ENCODE peak calls at places on chromosome X, in six cellular contexts. M, T, J, D, Y and C are unnamed samples.

GRCh38 chrX:118807151-118808017 is 16.2 kb upstream of the ZCCHC12 start:
- DNase-seq in J (peak), Y (peak), T (no peak), M (peak), D (peak), C (peak)

GRCh38 chrX:73446831-73447230 is at the start of gene CDX4:
- DNase-seq in D (no peak), J (no peak), T (peak), Y (peak), M (no peak), C (peak)

GRCh38 chrX:74431807-74432206 is 10.5 kb downstream of the SLC16A2 start:
- DNase-seq in T (no peak), D (no peak), J (no peak), M (no peak), Y (no peak), C (peak)

GRCh38 chrX:16114640-16115039 is 8.7 kb upstream of the GRPR start:
- DNase-seq in T (no peak), J (no peak), M (no peak), D (no peak), Y (no peak), C (no peak)

GRCh38 chrX:1443496-1444075 is 9.1 kb downstream of the ASMTL start:
- DNase-seq in Y (no peak), M (no peak), T (no peak), D (no peak), J (no peak), C (peak)

GRCh38 chrX:155070038-155070437 is 898 bp downstream of the CMC4 start:
- DNase-seq in Y (no peak), T (no peak), D (no peak), J (peak), M (no peak), C (no peak)

GRCh38 chrX:103656623-103657022 is 27.8 kb downstream of the TCEAL1 start:
- DNase-seq in T (no peak), J (peak), D (no peak), Y (no peak), M (no peak), C (no peak)

GRCh38 chrX:109774706-109775105 is 41.6 kb upstream of the ACSL4 start:
- DNase-seq in Y (no peak), T (no peak), D (no peak), J (peak), M (peak), C (no peak)

GRCh38 chrX:38798956-38799355 is 2.3 kb upstream of the MID1IP1 start:
- DNase-seq in Y (no peak), T (no peak), J (peak), D (no peak), M (no peak), C (no peak)

GRCh38 chrX:69197690-69198089 is 32.4 kb upstream of the PJA1 start:
- DNase-seq in M (no peak), T (no peak), D (no peak), J (no peak), Y (no peak), C (no peak)

GRCh38 chrX:118978451-118978850 is 4.0 kb downstream of the LONRF3 start:
- DNase-seq in T (no peak), J (no peak), D (no peak), Y (no peak), M (no peak), C (no peak)

GRCh38 chrX:49111846-49112245 is 11.7 kb downstream of the GPKOW start:
- DNase-seq in M (no peak), T (no peak), J (no peak), D (no peak), Y (no peak), C (no peak)

GRCh38 chrX:118254611-118255010 is 91.3 kb upstream of the WDR44 start:
- DNase-seq in Y (peak), D (peak), J (peak), M (peak), T (peak), C (peak)

GRCh38 chrX:50691820-50692219 is 122.2 kb downstream of the SHROOM4 start:
- DNase-seq in T (no peak), Y (peak), D (peak), J (peak), M (peak), C (peak)

GRCh38 chrX:136126892-136127406 is 20.4 kb upstream of the FHL1 start:
- DNase-seq in M (no peak), J (no peak), Y (no peak), D (no peak), T (no peak), C (no peak)

GRCh38 chrX:102835504-102836146 is 101.4 kb upstream of the RAB40AL start:
- DNase-seq in Y (peak), J (peak), T (peak), M (peak), D (peak), C (peak)

GRCh38 chrX:150615356-150615755 is 46.9 kb downstream of the MTM1 start:
- DNase-seq in T (no peak), D (no peak), Y (no peak), J (no peak), M (no peak), C (no peak)

GRCh38 chrX:143306991-143307965 is 210.0 kb downstream of the SPANXN3 start:
- DNase-seq in D (peak), Y (no peak), M (no peak), J (no peak), T (peak), C (no peak)

GRCh38 chrX:132009344-132009743 is 13.8 kb upstream of the STK26 start:
- DNase-seq in D (no peak), M (no peak), T (no peak), J (no peak), Y (no peak), C (no peak)
- H3K4me2 ChIP-seq in D (no peak), M (no peak), T (no peak), J (no peak), Y (no peak), C (no peak)

DNA sequence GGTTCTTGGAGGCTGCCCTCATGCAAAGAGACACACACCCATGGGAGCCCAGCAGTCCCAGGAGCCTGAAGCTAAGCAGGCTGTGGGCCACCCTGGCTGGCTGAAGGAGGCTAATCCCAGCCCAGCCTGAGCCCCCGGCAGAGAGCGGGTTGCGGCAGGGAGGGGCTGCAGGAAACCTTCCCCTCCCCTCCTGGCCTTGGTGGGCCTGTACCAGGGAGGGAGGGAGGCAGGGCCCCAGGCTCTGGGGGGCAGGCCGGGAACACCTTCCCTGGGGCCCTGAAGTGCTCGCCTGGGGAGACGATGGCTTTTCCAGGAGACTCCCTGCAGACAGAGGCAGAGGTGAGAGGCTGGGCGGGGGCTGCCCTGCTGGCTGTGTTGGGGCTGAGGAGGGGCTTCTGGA is 3.7 kb downstream of the BGN start:
- DNase-seq in T (no peak), D (no peak), Y (no peak), M (no peak), J (no peak), C (no peak)
- H3K4me2 ChIP-seq in T (no peak), D (no peak), Y (no peak), M (no peak), J (no peak), C (no peak)

GRCh38 chrX:20378291-20378920 is 111.7 kb upstream of the RPS6KA3 start:
- DNase-seq in T (no peak), J (peak), Y (no peak), D (peak), M (no peak), C (no peak)

GRCh38 chrX:20382082-20382481 is 115.4 kb upstream of the RPS6KA3 start:
- DNase-seq in T (no peak), J (no peak), Y (no peak), D (no peak), M (peak), C (no peak)

GRCh38 chrX:20388594-20388993 is 121.9 kb upstream of the RPS6KA3 start:
- DNase-seq in J (no peak), D (no peak), Y (no peak), T (no peak), M (no peak), C (no peak)

GRCh38 chrX:20383487-20383886 is 116.8 kb upstream of the RPS6KA3 start:
- DNase-seq in Y (no peak), T (no peak), M (no peak), J (no peak), D (no peak), C (no peak)

GRCh38 chrX:20382518-20383291 is 116.0 kb upstream of the RPS6KA3 start:
- DNase-seq in D (peak), M (peak), T (no peak), Y (no peak), J (peak), C (no peak)
- H3K4me2 ChIP-seq in D (peak), M (peak), T (no peak), Y (no peak), J (no peak), C (no peak)

DNA sequence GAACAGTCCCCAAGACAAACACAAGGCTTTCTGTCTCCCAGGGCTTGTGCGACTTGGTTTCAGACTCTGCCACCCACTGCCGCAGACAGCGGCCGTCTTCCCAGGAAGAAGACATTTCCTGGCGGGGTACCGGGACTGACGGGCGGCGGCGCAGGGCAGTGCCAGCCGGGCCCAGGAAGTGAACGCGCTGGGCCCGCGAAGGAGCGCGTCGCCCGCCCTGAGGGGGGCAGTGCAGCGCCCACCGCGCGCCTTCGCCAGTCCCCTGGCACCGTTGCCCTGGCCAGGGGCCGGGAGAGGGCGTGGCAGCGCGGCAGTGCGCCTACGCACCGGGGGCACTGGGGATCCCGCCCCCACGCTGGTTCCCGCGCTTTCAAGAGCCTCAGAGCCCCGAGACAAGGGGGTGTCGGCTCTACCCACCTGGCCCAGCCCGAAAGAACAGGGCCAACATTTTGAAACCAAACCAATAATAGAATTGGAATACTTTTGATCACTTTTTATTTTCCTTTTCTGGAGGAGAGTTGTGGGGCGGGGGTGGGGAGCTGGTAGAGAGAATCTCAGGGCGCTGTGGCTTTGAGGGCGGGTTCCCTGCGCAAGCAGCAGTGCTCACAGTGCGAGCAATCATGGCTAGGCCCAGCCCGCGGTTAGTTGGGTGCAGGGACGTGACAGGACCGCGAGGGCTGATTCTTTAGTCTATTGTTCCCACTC is 23.6 kb upstream of the APLN start:
- DNase-seq in J (no peak), M (no peak), T (no peak), Y (no peak), D (peak), C (no peak)
- H3K4me2 ChIP-seq in J (peak), M (peak), T (peak), Y (no peak), D (peak), C (no peak)

DNA sequence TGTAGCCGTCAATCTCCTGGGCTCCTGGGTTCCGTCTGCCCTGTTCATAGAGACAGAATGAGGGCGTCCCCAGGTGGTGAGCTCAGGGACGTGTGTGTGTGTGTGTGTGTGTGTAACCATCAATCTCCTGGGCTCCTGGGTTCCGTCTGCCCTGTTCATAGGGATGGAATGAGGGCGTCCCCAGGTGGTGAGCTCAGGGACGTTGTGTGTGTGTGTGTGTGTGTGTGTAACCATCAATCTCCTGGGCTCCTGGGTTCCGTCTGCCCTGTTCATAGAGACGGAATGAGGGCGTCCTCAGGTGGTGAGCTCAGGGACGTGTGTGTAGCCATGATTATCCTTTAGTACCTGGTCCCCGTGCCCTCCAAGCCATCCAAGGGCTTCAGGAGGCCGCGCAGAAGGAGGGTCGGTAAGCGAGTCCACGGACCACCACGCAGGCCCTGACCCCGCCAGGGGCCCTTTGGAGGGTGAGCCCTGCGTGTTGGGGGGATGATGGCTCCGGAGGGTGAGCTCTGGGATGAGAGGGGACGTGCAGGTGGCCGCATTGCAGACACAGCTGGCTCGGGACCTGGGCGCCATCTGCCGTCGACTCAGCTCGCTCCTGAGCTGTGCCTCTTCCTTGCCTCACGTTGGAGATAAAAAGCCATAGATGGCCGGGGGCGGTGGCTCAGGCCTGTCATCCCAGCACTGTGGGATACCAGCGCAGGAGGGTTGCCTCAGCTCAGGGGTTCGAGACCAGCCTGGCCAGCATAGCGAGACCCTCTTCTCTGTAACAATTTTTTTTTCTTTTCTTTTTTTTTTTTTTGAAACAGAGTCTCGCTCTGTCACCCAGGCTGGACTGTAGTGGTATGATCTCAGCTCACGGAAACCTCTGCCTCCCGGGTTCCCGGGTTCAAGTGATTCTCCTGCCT is 5.4 kb upstream of the GTPBP6 start:
- DNase-seq in Y (peak), D (peak), J (peak), T (no peak), M (peak), C (peak)
- H3K4me2 ChIP-seq in Y (no peak), D (peak), J (peak), T (no peak), M (peak), C (no peak)

GRCh38 chrX:96692911-96693310 is 8.3 kb downstream of the DIAPH2 start:
- DNase-seq in D (no peak), Y (no peak), J (no peak), T (no peak), M (no peak), C (no peak)
- H3K4me2 ChIP-seq in D (no peak), Y (no peak), J (no peak), T (no peak), M (no peak), C (no peak)

DNA sequence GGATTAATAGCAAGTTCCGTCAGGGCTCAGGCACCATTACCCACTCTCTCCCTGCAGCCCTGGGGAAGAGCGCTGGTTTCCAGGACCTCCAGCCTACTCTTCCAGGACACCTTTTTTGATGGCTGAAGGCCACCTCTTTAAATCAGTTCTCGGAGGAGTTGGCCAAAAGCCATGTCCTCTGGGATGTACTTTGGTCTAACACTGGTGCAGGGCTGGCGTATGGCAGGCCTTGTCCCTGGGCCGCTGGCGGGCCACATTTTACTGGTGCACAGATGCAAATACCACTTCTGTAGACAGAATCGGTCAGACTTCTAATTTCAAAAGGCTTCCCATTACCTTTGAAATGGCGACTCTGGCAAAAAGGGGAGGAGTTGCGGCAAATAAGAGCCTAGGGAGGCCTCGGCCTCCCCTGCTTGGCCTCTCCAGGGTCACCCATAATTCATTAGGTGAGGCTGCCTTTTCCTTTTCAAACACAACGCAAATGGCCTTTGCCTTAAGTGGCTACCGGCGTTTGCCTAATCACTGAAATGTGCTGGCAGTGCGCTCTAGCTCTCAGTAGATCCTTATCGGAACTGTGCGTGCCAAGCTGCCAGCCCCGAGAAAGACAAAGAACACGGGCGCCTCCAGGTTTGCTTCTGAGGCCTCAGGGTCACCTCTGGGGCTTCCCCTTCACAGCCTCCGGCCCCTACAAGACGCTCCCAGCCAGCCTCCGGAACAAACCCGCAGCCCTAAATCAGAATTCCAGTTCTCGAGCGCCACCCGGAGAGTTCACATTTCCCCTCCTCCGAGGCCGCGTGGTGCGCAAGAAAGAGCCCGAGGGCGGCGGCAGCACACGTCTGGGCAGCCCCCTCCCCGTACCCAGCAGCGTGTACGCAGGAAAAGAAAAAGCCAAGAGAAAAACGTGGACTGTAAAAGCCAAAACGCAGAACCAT is 76.2 kb upstream of the BCOR start:
- DNase-seq in J (no peak), T (peak), D (peak), Y (peak), M (peak), C (peak)
- H3K4me2 ChIP-seq in J (no peak), T (peak), D (peak), Y (peak), M (peak), C (peak)